ENCODE peak calls at places on chromosomes 11 and 22, in four cellular contexts. J is H1, L is K562, D is SK-N-SH. G is an unnamed sample.

GRCh38 chr11:77299528-77299993 is 1.9 kb downstream of the GDPD4 start:
- DNase-seq in D (no peak), J (no peak), L (peak), G (no peak)

GRCh38 chr11:118658372-118659313 is 20.8 kb downstream of the TREH start:
- DNase-seq in J (no peak), D (no peak), L (peak), G (no peak)

GRCh38 chr11:70483077-70483861 is 84.9 kb downstream of the CTTN start:
- DNase-seq in L (peak), D (no peak), J (no peak), G (no peak)

GRCh38 chr22:18050065-18050464 is 25.7 kb upstream of the MICAL3 start:
- DNase-seq in L (no peak), J (no peak), D (no peak), G (peak)

GRCh38 chr22:27835446-27835845 is 33.9 kb upstream of the MN1 start:
- DNase-seq in L (no peak), D (no peak), J (no peak), G (no peak)

GRCh38 chr11:44388828-44389645 is 79.1 kb upstream of the ALX4 start:
- DNase-seq in J (peak), L (no peak), D (no peak), G (no peak)

GRCh38 chr11:110287537-110287936 is 8.9 kb downstream of the RDX start:
- DNase-seq in J (no peak), L (no peak), D (no peak), G (no peak)

GRCh38 chr11:123700774-123701173 is 40.7 kb downstream of the ZNF202 start:
- DNase-seq in L (no peak), D (no peak), J (no peak), G (peak)

GRCh38 chr11:20057055-20057943 is 103.0 kb downstream of the DBX1 start:
- DNase-seq in L (no peak), D (peak), J (no peak), G (no peak)

GRCh38 chr11:127564803-127565202 is 564.2 kb upstream of the KIRREL3 start:
- DNase-seq in D (no peak), L (no peak), J (no peak), G (no peak)

GRCh38 chr22:40182231-40182835 is 4.6 kb downstream of the TNRC6B start:
- DNase-seq in D (no peak), J (no peak), L (no peak), G (no peak)

GRCh38 chr11:125075900-125076317 is 12.8 kb downstream of the SLC37A2 start:
- DNase-seq in J (peak), D (no peak), L (peak), G (no peak)

GRCh38 chr11:101974255-101974654 is 57.9 kb upstream of the ANGPTL5 start:
- DNase-seq in J (no peak), L (no peak), D (no peak), G (no peak)

GRCh38 chr11:14973621-14974020 is 1.5 kb upstream of the CALCA start:
- DNase-seq in L (no peak), J (peak), D (peak), G (no peak)

GRCh38 chr11:73266644-73267015 is 5.5 kb upstream of the P2RY6 start:
- DNase-seq in L (peak), J (no peak), D (no peak), G (no peak)

GRCh38 chr22:25085156-25085555 is 114.5 kb upstream of the CRYBB3 start:
- DNase-seq in L (no peak), J (no peak), D (no peak), G (no peak)

GRCh38 chr22:25086902-25087282 is 112.8 kb upstream of the CRYBB3 start:
- DNase-seq in L (no peak), D (no peak), J (no peak), G (no peak)

GRCh38 chr22:25083414-25084166 is 116.1 kb upstream of the CRYBB3 start:
- DNase-seq in D (peak), J (no peak), L (no peak), G (no peak)

GRCh38 chr22:25084405-25085107 is 115.1 kb upstream of the CRYBB3 start:
- DNase-seq in L (no peak), D (peak), J (no peak), G (no peak)

GRCh38 chr22:25085930-25086901 is 113.4 kb upstream of the CRYBB3 start:
- DNase-seq in L (no peak), D (no peak), J (no peak), G (no peak)
- TF ChIP-seq JUND in L (no peak), D (no peak), J (no peak), G (no peak)

DNA sequence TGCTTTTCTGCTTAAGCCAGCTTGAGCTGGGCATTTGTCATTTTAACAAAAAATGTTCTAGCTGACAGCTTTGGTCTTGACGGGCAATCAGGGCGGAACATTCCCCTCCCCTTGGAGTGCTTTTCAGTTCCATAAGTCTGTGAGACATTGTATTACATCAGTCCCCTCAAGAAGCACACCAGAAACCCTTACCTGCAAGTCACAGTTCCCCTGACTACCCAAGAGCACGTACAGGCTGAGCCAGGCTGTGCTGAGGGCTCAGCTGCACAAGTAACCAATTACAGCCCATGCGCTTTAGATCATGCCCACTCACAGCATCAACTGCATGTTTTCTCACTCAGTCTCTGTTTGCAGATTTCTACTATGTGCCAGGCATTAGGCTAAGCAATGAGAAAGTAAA is 19.1 kb downstream of the HIRA start:
- DNase-seq in J (no peak), L (no peak), D (no peak), G (no peak)
- TF ChIP-seq JUND in J (no peak), L (no peak), D (no peak), G (no peak)

DNA sequence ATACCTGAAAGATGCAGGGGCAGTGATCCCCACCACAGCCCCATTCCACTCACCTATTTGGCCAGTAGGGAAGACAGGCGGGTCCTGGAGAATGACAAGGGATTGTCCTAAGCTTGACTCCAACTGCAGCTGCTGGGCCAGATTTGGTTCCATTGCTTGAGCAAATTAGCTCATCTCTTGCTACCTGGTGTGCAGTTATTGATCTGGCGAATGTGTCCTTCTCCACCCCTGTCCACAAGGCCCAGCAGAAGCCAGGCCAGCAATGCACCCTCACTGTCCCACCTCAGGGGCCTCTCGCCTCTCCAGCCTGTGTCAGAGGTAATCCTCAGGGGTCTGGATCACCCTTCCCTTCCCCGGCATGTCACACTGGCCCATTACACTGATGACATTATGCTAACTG is 23.3 kb downstream of the TSPAN32 start:
- DNase-seq in L (no peak), D (no peak), J (no peak), G (no peak)
- TF ChIP-seq JUND in L (no peak), D (no peak), J (no peak), G (no peak)

GRCh38 chr11:56848105-56848809 is 99.8 kb upstream of the OR9G4 start:
- DNase-seq in L (no peak), D (peak), J (no peak), G (no peak)

GRCh38 chr11:56846631-56847400 is 98.3 kb upstream of the OR9G4 start:
- DNase-seq in D (peak), J (no peak), L (no peak), G (peak)

GRCh38 chr11:56852131-56852530 is 103.6 kb upstream of the OR9G4 start:
- DNase-seq in J (no peak), D (no peak), L (no peak), G (no peak)

GRCh38 chr11:56849852-56850251 is 101.4 kb upstream of the OR9G4 start:
- DNase-seq in D (no peak), J (no peak), L (no peak), G (no peak)

DNA sequence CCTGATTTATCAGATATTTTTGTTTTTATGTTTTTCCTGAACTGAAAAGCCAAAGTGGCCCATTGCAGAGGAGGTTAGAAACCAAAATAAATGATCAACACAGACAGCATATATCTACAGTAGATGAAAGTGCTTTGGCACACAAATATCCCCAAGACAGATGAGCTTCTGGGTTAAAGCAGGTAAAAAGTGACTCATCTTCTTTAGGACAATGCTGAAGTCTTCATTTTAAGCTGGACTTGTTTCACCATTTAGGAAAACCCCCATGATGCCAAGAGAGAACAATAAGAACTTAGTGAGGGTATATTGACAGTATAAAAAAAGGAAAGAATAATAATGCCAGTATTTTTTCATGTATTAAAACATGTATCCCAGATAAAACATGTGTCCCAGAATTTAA is 100.8 kb upstream of the OR9G4 start:
- DNase-seq in D (no peak), J (no peak), L (no peak), G (no peak)
- TF ChIP-seq JUND in D (no peak), J (no peak), L (no peak), G (no peak)

DNA sequence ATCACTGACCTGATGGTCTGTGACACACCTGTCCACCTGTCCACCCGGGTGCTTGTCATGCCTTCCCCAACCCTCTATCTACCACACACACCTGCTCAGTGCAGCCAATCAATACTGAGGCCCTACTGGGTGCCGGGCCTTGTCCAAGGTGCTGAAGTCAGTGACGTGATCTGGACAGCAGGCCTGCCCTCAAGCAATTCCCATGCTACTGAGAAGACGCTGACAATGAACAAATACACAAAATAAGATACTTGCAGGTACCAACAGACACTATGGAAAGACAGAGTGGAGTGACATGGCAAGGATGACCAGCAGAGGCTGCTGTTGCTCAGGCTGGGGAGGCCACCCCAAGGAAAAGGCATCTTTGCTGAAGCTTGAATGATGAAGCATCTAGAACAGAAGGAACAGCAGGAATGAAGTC is 21.2 kb downstream of the PLAAT3 start:
- DNase-seq in J (peak), D (peak), L (peak), G (peak)
- TF ChIP-seq JUND in J (no peak), D (no peak), L (no peak), G (no peak)

GRCh38 chr22:44588348-44588747 is 90.3 kb upstream of the RTL6 start:
- DNase-seq in D (no peak), J (no peak), L (no peak), G (no peak)

GRCh38 chr22:44585559-44586121 is 87.6 kb upstream of the RTL6 start:
- DNase-seq in L (no peak), J (no peak), D (no peak), G (no peak)

GRCh38 chr22:44586337-44586990 is 88.4 kb upstream of the RTL6 start:
- DNase-seq in L (no peak), D (no peak), J (no peak), G (no peak)

GRCh38 chr22:44587911-44588310 is 89.9 kb upstream of the RTL6 start:
- DNase-seq in D (no peak), J (no peak), L (peak), G (no peak)

GRCh38 chr22:44587004-44587793 is 89.2 kb upstream of the RTL6 start:
- DNase-seq in L (no peak), J (no peak), D (no peak), G (no peak)
- TF ChIP-seq JUND in L (no peak), J (no peak), D (no peak), G (no peak)

GRCh38 chr11:68066742-68067141 is 27.9 kb downstream of the TCIRG1 start:
- DNase-seq in D (no peak), J (no peak), L (no peak), G (no peak)
- TF ChIP-seq JUND in D (no peak), J (no peak), L (no peak), G (no peak)

DNA sequence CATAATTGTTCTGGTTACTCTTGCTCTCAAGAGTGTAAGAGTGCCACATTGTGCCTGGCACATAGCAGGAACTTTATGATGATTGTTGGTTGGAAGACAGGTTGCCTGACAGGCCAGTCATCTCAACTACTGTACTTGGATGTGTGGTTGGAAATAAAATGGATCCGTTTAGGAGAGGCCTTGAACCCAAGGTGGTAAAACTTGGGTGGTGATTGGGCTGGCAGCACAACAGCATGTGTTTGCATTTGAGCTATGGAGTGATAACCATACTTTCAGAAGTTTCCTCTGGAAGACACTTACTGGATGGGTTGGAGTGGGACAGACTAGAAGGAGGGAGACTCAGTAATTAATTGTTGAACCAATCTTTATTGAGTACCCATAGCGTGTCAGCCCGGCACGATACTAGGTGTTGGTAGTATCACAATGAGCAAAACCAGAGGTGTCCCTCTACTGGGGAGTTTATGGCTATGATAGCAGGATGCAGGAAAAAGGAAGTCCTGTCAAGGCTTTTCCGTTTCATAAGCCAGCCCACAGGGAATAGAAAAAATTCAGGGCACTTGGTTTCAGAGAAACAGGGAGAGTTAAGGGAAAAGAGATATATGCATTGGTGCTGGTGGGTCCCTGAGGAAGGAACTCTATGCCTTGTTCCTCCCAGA is 3.1 kb upstream of the TMEM109 start:
- DNase-seq in D (no peak), J (no peak), L (no peak), G (no peak)
- TF ChIP-seq JUND in D (no peak), J (no peak), L (no peak), G (no peak)

GRCh38 chr11:50071584-50072225 is 39.0 kb downstream of the OR4C45 start:
- DNase-seq in J (no peak), L (no peak), D (no peak), G (no peak)

GRCh38 chr11:50072226-50073112 is 39.8 kb downstream of the OR4C45 start:
- DNase-seq in D (no peak), J (no peak), L (no peak), G (no peak)

GRCh38 chr11:50074161-50074560 is 41.5 kb downstream of the OR4C45 start:
- DNase-seq in L (no peak), J (no peak), D (no peak), G (no peak)

GRCh38 chr11:50073113-50074105 is 40.7 kb downstream of the OR4C45 start:
- DNase-seq in D (no peak), J (no peak), L (no peak), G (no peak)

GRCh38 chr11:50070389-50070788 is 37.7 kb downstream of the OR4C45 start:
- DNase-seq in J (no peak), D (no peak), L (no peak), G (no peak)
- TF ChIP-seq JUND in J (no peak), D (no peak), L (no peak), G (no peak)

DNA sequence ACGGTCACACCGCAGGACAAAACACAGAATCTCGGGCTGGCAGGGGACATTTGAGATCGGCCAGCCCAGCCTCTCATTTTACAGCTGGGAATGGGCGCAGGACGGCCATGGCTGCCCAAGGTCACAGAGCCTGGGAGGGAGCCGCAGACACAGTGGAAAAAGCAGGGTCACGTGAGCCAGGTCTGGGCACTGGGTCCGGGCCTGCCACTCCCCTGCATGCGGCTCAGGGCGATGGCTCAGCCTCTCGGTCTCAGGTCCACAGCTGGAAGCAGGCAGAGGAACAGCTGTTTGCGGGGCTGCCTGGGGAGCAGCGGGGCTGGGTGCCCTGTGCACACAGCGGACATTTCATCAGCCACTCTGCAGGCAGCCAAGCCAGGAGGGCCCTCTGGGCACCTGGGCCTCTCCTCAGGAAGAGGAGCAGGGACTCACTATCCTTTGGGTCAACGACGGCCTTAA is 10.4 kb upstream of the PPARA start:
- DNase-seq in D (no peak), L (no peak), J (no peak), G (no peak)
- TF ChIP-seq JUND in D (no peak), L (no peak), J (no peak), G (no peak)

G was measured in T47D.